ENCODE peak calls at places on chromosomes 2 and 18, in four cellular contexts. One of them, this sample, is unnamed.
A peak's percentile ranks its signal among the peaks of the same experiment; 100 is the strongest.

GRCh38 chr2:132415256-132416079 is 1.1 kb upstream of the GPR39 start:
- DNase-seq in GM23248: peak; percentile 55
- DNase-seq in EL: peak; percentile 16
- DNase-seq in left colon: peak; percentile 33
- DNase-seq in this sample: no peak

GRCh38 chr18:13137939-13138821 is 80.4 kb upstream of the LDLRAD4 start:
- DNase-seq in EL: peak; percentile 17
- DNase-seq in GM23248: peak; percentile 9
- DNase-seq in left colon: peak; percentile 92
- DNase-seq in this sample: no peak

GRCh38 chr2:95062716-95063400 is 37.4 kb downstream of the MAL start:
- DNase-seq in GM23248: no peak
- DNase-seq in EL: no peak
- DNase-seq in left colon: no peak
- DNase-seq in this sample: no peak

GRCh38 chr2:241808701-241809382 is at the start of gene NEU4:
- DNase-seq in EL: no peak
- DNase-seq in left colon: peak; percentile 91
- DNase-seq in GM23248: no peak
- DNase-seq in this sample: no peak

GRCh38 chr2:70104231-70105111 is 17.2 kb downstream of the PCBP1 start:
- DNase-seq in GM23248: peak; percentile 67
- DNase-seq in EL: peak; percentile 46
- DNase-seq in left colon: peak; percentile 31
- DNase-seq in this sample: no peak

GRCh38 chr2:113217455-113218282 is 43.9 kb downstream of the PSD4 start:
- DNase-seq in GM23248: no peak
- DNase-seq in left colon: no peak
- DNase-seq in EL: no peak
- DNase-seq in this sample: no peak

GRCh38 chr2:161570424-161571050 is 53.7 kb upstream of the SLC4A10 start:
- DNase-seq in EL: no peak
- DNase-seq in left colon: no peak
- DNase-seq in GM23248: peak; percentile 42
- DNase-seq in this sample: peak; percentile 35

GRCh38 chr2:2875296-2875695 is 502.3 kb downstream of the EIPR1 start:
- DNase-seq in EL: no peak
- DNase-seq in left colon: no peak
- DNase-seq in GM23248: no peak
- DNase-seq in this sample: no peak

GRCh38 chr2:99488587-99488998 is 1.2 kb downstream of the REV1 start:
- DNase-seq in GM23248: peak; percentile 55
- DNase-seq in left colon: no peak
- DNase-seq in EL: peak; percentile 40
- DNase-seq in this sample: peak; percentile 45

GRCh38 chr18:62336618-62337017 is 11.5 kb downstream of the TNFRSF11A start:
- DNase-seq in EL: no peak
- DNase-seq in GM23248: no peak
- DNase-seq in left colon: no peak
- DNase-seq in this sample: no peak

GRCh38 chr18:39701071-39701783 is 2135.6 kb upstream of the CELF4 start:
- DNase-seq in GM23248: no peak
- DNase-seq in EL: no peak
- DNase-seq in left colon: no peak
- DNase-seq in this sample: peak; percentile 4

GRCh38 chr2:143551946-143552655 is 422.9 kb downstream of the ARHGAP15 start:
- DNase-seq in left colon: no peak
- DNase-seq in GM23248: no peak
- DNase-seq in EL: peak; percentile 3
- DNase-seq in this sample: no peak

GRCh38 chr2:72415781-72416180 is 268.1 kb upstream of the CYP26B1 start:
- DNase-seq in EL: no peak
- DNase-seq in left colon: no peak
- DNase-seq in GM23248: no peak
- DNase-seq in this sample: no peak

GRCh38 chr2:84846041-84846663 is 34.7 kb downstream of the TRABD2A start:
- DNase-seq in EL: no peak
- DNase-seq in left colon: no peak
- DNase-seq in GM23248: peak; percentile 28
- DNase-seq in this sample: peak; percentile 72